ENCODE peak calls at places on chromosome 22, in four cellular contexts. K, P, J and M are unnamed samples.

GRCh38 chr22:40432625-40433024 is 62.2 kb downstream of the SGSM3 start:
- DNase-seq in K (no peak), J (no peak), P (no peak), M (no peak)

GRCh38 chr22:41308054-41308453 is 6.7 kb downstream of the ZC3H7B start:
- DNase-seq in P (no peak), J (peak), K (no peak), M (no peak)

GRCh38 chr22:38941488-38941987 is 15.9 kb upstream of the APOBEC3A start:
- DNase-seq in K (no peak), P (peak), J (no peak), M (no peak)

GRCh38 chr22:41800348-41801146 is at the start of gene CCDC134:
- DNase-seq in K (peak), J (peak), P (peak), M (peak)

GRCh38 chr22:36606659-36607058 is 77.7 kb upstream of the EIF3D start:
- DNase-seq in P (no peak), K (no peak), J (no peak), M (no peak)

GRCh38 chr22:34395370-34395769 is 475.1 kb upstream of the LARGE1 start:
- DNase-seq in K (no peak), J (no peak), P (no peak), M (no peak)

GRCh38 chr22:30538280-30538679 is 8.3 kb downstream of the SEC14L6 start:
- DNase-seq in K (no peak), P (no peak), J (peak), M (no peak)

GRCh38 chr22:41603873-41604332 is 14.3 kb upstream of the PMM1 start:
- DNase-seq in J (no peak), P (peak), K (no peak), M (no peak)

GRCh38 chr22:41369089-41369745 is 12.5 kb upstream of the TEF start:
- DNase-seq in P (peak), K (no peak), J (no peak), M (no peak)

GRCh38 chr22:50704510-50705218 is 32.0 kb downstream of the SHANK3 start:
- DNase-seq in J (no peak), K (no peak), P (peak), M (no peak)

GRCh38 chr22:33969052-33969451 is 48.8 kb upstream of the LARGE1 start:
- DNase-seq in K (no peak), J (no peak), P (no peak), M (no peak)

GRCh38 chr22:41826430-41827383 is 6.2 kb upstream of the SREBF2 start:
- DNase-seq in P (no peak), K (no peak), J (no peak), M (no peak)

GRCh38 chr22:30201970-30202369 is 44.6 kb downstream of the LIF start:
- DNase-seq in K (no peak), J (peak), P (no peak), M (no peak)

DNA sequence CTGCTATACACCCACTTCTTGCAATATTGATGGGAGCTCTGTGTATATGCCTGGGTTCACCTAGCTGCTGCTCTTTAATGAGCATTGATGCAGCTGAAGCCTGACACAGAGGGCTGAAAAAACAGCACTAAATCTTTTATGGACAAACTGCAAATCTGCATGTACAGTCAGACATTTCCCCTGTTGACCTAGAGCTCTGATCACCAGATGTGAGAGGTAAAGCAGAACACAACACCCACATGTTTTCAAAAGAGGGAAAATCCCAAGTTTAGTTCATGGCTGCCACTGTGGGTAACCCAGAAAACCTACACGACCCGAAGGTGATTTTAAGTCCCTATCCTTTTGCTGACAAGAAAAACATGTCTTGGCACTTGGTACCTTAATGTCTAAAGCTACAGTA is 303.0 kb upstream of the PITPNB start:
- DNase-seq in P (no peak), J (no peak), K (no peak), M (no peak)
- TF ChIP-seq CTCF in P (no peak), J (no peak), K (no peak), M (no peak)

DNA sequence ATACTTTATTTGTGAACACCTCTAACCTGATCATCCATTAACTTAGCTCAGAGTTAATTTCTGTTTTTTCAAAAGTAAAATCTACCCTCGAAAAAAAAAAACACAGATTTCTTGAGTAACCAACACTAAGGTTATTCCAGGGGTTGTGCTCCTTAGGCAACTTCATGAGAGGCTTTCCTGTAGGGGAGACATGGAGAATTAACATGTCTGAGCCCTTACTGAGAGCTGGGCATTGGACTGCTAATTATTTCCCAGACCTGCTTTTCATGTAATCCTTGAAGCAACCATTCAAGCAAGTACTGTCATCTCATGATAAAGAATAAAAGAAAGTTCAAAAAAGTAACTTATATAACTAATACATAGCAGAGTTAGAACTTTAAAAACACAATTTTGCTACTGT is 13.5 kb upstream of the UPB1 start:
- DNase-seq in K (no peak), J (no peak), P (no peak), M (no peak)
- H3K27ac ChIP-seq in K (no peak), J (no peak), P (no peak), M (no peak)

GRCh38 chr22:20765938-20766337 is 8.0 kb upstream of the SERPIND1 start:
- DNase-seq in K (no peak), J (no peak), P (no peak), M (no peak)
- TF ChIP-seq CTCF in K (no peak), J (no peak), P (no peak), M (no peak)

GRCh38 chr22:37811867-37812266 is 4.1 kb downstream of the GCAT start:
- DNase-seq in P (no peak), J (no peak), K (no peak), M (no peak)
- H3K27ac ChIP-seq in P (no peak), J (no peak), K (no peak), M (no peak)

GRCh38 chr22:46635756-46636155 is 15.6 kb downstream of the GRAMD4 start:
- DNase-seq in J (no peak), P (no peak), K (no peak), M (no peak)
- TF ChIP-seq CTCF in J (no peak), P (no peak), K (no peak), M (no peak)

GRCh38 chr22:45534339-45535192 is 31.9 kb downstream of the FBLN1 start:
- DNase-seq in P (no peak), K (peak), J (peak), M (no peak)
- H3K27ac ChIP-seq in P (no peak), K (peak), J (no peak), M (no peak)

GRCh38 chr22:47692811-47693210 is 930.4 kb downstream of the TBC1D22A start:
- DNase-seq in J (no peak), P (no peak), K (no peak), M (no peak)

GRCh38 chr22:47693606-47694005 is 931.2 kb downstream of the TBC1D22A start:
- DNase-seq in K (no peak), P (no peak), J (no peak), M (no peak)

GRCh38 chr22:47690586-47690985 is 928.1 kb downstream of the TBC1D22A start:
- DNase-seq in J (no peak), P (no peak), K (no peak), M (no peak)

GRCh38 chr22:47690166-47690565 is 927.7 kb downstream of the TBC1D22A start:
- DNase-seq in P (no peak), J (no peak), K (no peak), M (no peak)

DNA sequence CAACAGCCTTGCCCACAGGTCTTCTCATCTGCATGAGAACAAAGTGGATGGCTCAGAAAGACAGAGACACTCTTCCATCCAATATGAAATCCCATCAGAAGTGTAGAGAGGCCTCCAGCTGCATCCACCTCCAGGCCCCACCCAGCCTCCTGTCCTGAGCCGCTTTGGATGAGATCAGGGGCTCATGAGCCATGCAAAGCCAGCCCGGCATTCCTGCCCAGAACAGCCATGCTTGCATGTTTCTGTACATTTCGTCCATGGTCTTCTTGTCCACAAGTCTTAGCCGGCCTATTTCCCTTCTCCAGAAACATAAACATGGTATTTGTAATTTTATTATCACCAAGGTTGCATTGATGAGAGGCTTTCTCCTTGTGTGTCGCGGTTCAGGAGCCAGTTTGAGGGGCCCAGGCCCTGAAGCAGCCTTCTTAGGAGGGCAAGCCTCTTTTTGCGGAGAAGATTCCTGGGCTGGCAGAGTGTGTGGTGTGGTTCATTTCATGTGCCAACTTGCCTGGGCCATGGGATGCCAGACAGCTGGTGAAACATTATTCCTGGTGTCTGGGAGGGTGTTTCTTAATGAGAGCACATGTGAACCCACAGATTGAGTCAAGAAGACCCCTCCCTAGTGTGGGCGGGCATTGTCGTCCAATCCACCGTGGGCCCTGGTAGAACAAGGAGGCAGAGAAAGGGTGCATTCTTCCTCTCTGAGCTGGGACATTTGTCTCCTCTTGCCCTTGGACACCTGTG is 928.9 kb downstream of the TBC1D22A start:
- DNase-seq in J (no peak), K (no peak), P (no peak), M (no peak)
- TF ChIP-seq CTCF in J (no peak), K (no peak), P (no peak), M (no peak)